ENCODE peak calls at places on chromosomes 12 and 14, in six cellular contexts. A is PC-3, Z is MM.1S, S is PC-9, H is HCT116, E is K562. P is an unnamed sample.

GRCh38 chr12:114668151-114668891 is 15.7 kb downstream of the TBX3 start:
- DNase-seq in A (peak), Z (peak), S (peak), H (peak), E (peak), P (no peak)

GRCh38 chr14:89267656-89268055 is 149.4 kb downstream of the FOXN3 start:
- DNase-seq in A (no peak), Z (no peak), S (no peak), H (no peak), E (no peak), P (no peak)

GRCh38 chr14:92368001-92368400 is 45.0 kb downstream of the SLC24A4 start:
- DNase-seq in A (no peak), Z (no peak), S (no peak), H (no peak), E (no peak), P (no peak)

GRCh38 chr12:108804361-108804949 is 52.9 kb downstream of the SSH1 start:
- DNase-seq in A (no peak), Z (no peak), S (no peak), H (no peak), E (no peak), P (no peak)

GRCh38 chr14:35855886-35856481 is 29.8 kb downstream of the BRMS1L start:
- DNase-seq in A (no peak), Z (peak), S (no peak), H (no peak), E (no peak), P (no peak)

GRCh38 chr14:94321421-94322271 is 1.5 kb downstream of the SERPINA6 start:
- DNase-seq in A (no peak), Z (no peak), S (no peak), H (no peak), E (no peak), P (no peak)

GRCh38 chr12:57765698-57766463 is 997 bp downstream of the CYP27B1 start:
- DNase-seq in A (no peak), Z (no peak), S (no peak), H (no peak), E (no peak), P (no peak)

GRCh38 chr12:105738036-105738435 is 400.7 kb downstream of the NUAK1 start:
- DNase-seq in A (no peak), Z (no peak), S (no peak), H (no peak), E (no peak), P (no peak)

GRCh38 chr12:109815874-109816617 is 17.2 kb downstream of the TRPV4 start:
- DNase-seq in A (no peak), Z (no peak), S (no peak), H (no peak), E (no peak), P (no peak)

GRCh38 chr12:126353604-126354003 is 1288.4 kb downstream of the AACS start:
- DNase-seq in A (no peak), Z (no peak), S (no peak), H (no peak), E (no peak), P (no peak)

GRCh38 chr12:89597210-89597609 is 71.4 kb upstream of the POC1B start:
- DNase-seq in A (no peak), Z (no peak), S (no peak), H (no peak), E (no peak), P (no peak)

GRCh38 chr12:57576613-57577160 is 14.3 kb upstream of the PIP4K2C start:
- DNase-seq in A (peak), Z (no peak), S (no peak), H (no peak), E (no peak), P (no peak)

GRCh38 chr12:87074801-87075200 is 818.6 kb upstream of the MGAT4C start:
- DNase-seq in A (peak), Z (no peak), S (no peak), H (no peak), E (no peak), P (no peak)

GRCh38 chr14:65834051-65834450 is 421.5 kb downstream of the FUT8 start:
- DNase-seq in A (no peak), Z (no peak), S (no peak), H (no peak), E (no peak), P (no peak)

GRCh38 chr14:49017451-49017850 is 568.7 kb downstream of the RPS29 start:
- DNase-seq in A (no peak), Z (no peak), S (no peak), H (no peak), E (no peak), P (no peak)

GRCh38 chr12:19419086-19419485 is 20.2 kb upstream of the AEBP2 start:
- DNase-seq in A (no peak), Z (no peak), S (no peak), H (no peak), E (no peak), P (no peak)

GRCh38 chr12:8156416-8156815 is 399 bp upstream of the ZNF705A start:
- DNase-seq in A (peak), Z (no peak), S (no peak), H (no peak), E (no peak), P (no peak)

GRCh38 chr12:76633415-76633814 is 73.8 kb upstream of the OSBPL8 start:
- DNase-seq in A (peak), Z (no peak), S (no peak), H (no peak), E (peak), P (no peak)

GRCh38 chr12:6193853-6194815 is 6.1 kb upstream of the CD9 start:
- DNase-seq in A (no peak), Z (peak), S (peak), H (no peak), E (no peak), P (no peak)

GRCh38 chr14:62768753-62769152 is 276.5 kb downstream of the KCNH5 start:
- DNase-seq in A (no peak), Z (no peak), S (no peak), H (no peak), E (no peak), P (no peak)

GRCh38 chr14:82724296-82724695 is 1190.6 kb upstream of the SEL1L start:
- DNase-seq in A (peak), Z (no peak), S (no peak), H (no peak), E (no peak), P (no peak)

GRCh38 chr12:64779349-64779974 is 20.3 kb upstream of the GNS start:
- DNase-seq in A (no peak), Z (no peak), S (no peak), H (no peak), E (no peak), P (no peak)
- H3K4me3 ChIP-seq in A (peak), Z (no peak), S (peak), H (peak), E (no peak), P (no peak)

GRCh38 chr12:128267651-128268347 is 829 bp downstream of the TMEM132C start:
- DNase-seq in A (no peak), Z (no peak), S (no peak), H (no peak), E (no peak), P (no peak)
- TF ChIP-seq EZH2 in A (no peak), Z (no peak), S (no peak), H (no peak), E (no peak), P (no peak)

GRCh38 chr12:14390885-14391530 is 25.5 kb downstream of the ATF7IP start:
- DNase-seq in A (no peak), Z (no peak), S (no peak), H (no peak), E (no peak), P (no peak)
- H3K27ac ChIP-seq in A (no peak), Z (no peak), S (no peak), H (no peak), E (peak), P (no peak)

GRCh38 chr12:47207005-47207717 is 127.4 kb upstream of the AMIGO2 start:
- DNase-seq in A (no peak), Z (peak), S (peak), H (no peak), E (no peak), P (peak)

GRCh38 chr12:47205532-47206449 is 126.0 kb upstream of the AMIGO2 start:
- DNase-seq in A (no peak), Z (no peak), S (no peak), H (no peak), E (no peak), P (no peak)

GRCh38 chr12:47209014-47209413 is 129.3 kb upstream of the AMIGO2 start:
- DNase-seq in A (no peak), Z (no peak), S (no peak), H (no peak), E (no peak), P (no peak)

GRCh38 chr12:47206450-47206830 is 126.7 kb upstream of the AMIGO2 start:
- DNase-seq in A (no peak), Z (no peak), S (no peak), H (no peak), E (no peak), P (no peak)

GRCh38 chr12:47207829-47208248 is 128.1 kb upstream of the AMIGO2 start:
- DNase-seq in A (no peak), Z (peak), S (peak), H (no peak), E (no peak), P (peak)
- H3K4me3 ChIP-seq in A (no peak), Z (peak), S (no peak), H (no peak), E (no peak), P (no peak)

P was measured in DND-41.